ENCODE peak calls at places on chromosomes 3 and 15, in nine cellular contexts. One of them, this sample, is unnamed. For H3K36me3, the result is how much of the 10 kb centered on the place peaks cover.

GRCh38 chr3:112358311-112358780 is 25.4 kb downstream of the CD200 start:
- DNase-seq in adrenal gland: no peak
- DNase-seq in upper lobe of right lung: no peak
- DNase-seq in BJ: no peak
- DNase-seq in SJCRH30: no peak
- DNase-seq in GM23248: no peak
- DNase-seq in CD8-positive, alpha-beta T cell: no peak
- DNase-seq in CD4-positive, CD25-positive, alpha-beta regulatory T cell: no peak
- DNase-seq in naive thymus-derived CD4-positive, alpha-beta T cell: peak
- DNase-seq in this sample: no peak

GRCh38 chr3:173894-174293 is 22.7 kb upstream of the CHL1 start:
- DNase-seq in adrenal gland: no peak
- DNase-seq in upper lobe of right lung: no peak
- DNase-seq in BJ: no peak
- DNase-seq in SJCRH30: peak
- DNase-seq in GM23248: no peak
- DNase-seq in CD8-positive, alpha-beta T cell: no peak
- DNase-seq in CD4-positive, CD25-positive, alpha-beta regulatory T cell: no peak
- DNase-seq in naive thymus-derived CD4-positive, alpha-beta T cell: no peak
- DNase-seq in this sample: no peak

GRCh38 chr3:112394008-112394616 is 61.2 kb downstream of the CD200 start:
- DNase-seq in adrenal gland: no peak
- DNase-seq in upper lobe of right lung: no peak
- DNase-seq in BJ: no peak
- DNase-seq in SJCRH30: no peak
- DNase-seq in GM23248: peak
- DNase-seq in CD8-positive, alpha-beta T cell: no peak
- DNase-seq in CD4-positive, CD25-positive, alpha-beta regulatory T cell: no peak
- DNase-seq in naive thymus-derived CD4-positive, alpha-beta T cell: no peak
- DNase-seq in this sample: no peak

GRCh38 chr3:104873331-104873730 is 493.4 kb upstream of the ALCAM start:
- DNase-seq in adrenal gland: no peak
- DNase-seq in upper lobe of right lung: no peak
- DNase-seq in BJ: no peak
- DNase-seq in SJCRH30: no peak
- DNase-seq in GM23248: peak
- DNase-seq in CD8-positive, alpha-beta T cell: no peak
- DNase-seq in CD4-positive, CD25-positive, alpha-beta regulatory T cell: no peak
- DNase-seq in naive thymus-derived CD4-positive, alpha-beta T cell: no peak
- DNase-seq in this sample: no peak

GRCh38 chr3:23202921-23203650 is at the start of gene UBE2E2:
- DNase-seq in adrenal gland: peak
- DNase-seq in upper lobe of right lung: peak
- DNase-seq in BJ: peak
- DNase-seq in SJCRH30: peak
- DNase-seq in GM23248: peak
- DNase-seq in CD8-positive, alpha-beta T cell: peak
- DNase-seq in CD4-positive, CD25-positive, alpha-beta regulatory T cell: peak
- DNase-seq in naive thymus-derived CD4-positive, alpha-beta T cell: peak
- DNase-seq in this sample: peak

GRCh38 chr3:162262145-162262544 is 765.5 kb downstream of the OTOL1 start:
- DNase-seq in adrenal gland: no peak
- DNase-seq in upper lobe of right lung: no peak
- DNase-seq in BJ: no peak
- DNase-seq in SJCRH30: no peak
- DNase-seq in GM23248: no peak
- DNase-seq in CD8-positive, alpha-beta T cell: no peak
- DNase-seq in CD4-positive, CD25-positive, alpha-beta regulatory T cell: no peak
- DNase-seq in naive thymus-derived CD4-positive, alpha-beta T cell: no peak
- DNase-seq in this sample: no peak

GRCh38 chr3:128424508-128425069 is 42.1 kb downstream of the DNAJB8 start:
- DNase-seq in adrenal gland: peak
- DNase-seq in upper lobe of right lung: no peak
- DNase-seq in BJ: peak
- DNase-seq in SJCRH30: no peak
- DNase-seq in GM23248: peak
- DNase-seq in CD8-positive, alpha-beta T cell: no peak
- DNase-seq in CD4-positive, CD25-positive, alpha-beta regulatory T cell: no peak
- DNase-seq in naive thymus-derived CD4-positive, alpha-beta T cell: no peak
- DNase-seq in this sample: peak

GRCh38 chr3:195897081-195897852 is 11.1 kb downstream of the TNK2 start:
- DNase-seq in adrenal gland: peak
- DNase-seq in upper lobe of right lung: no peak
- DNase-seq in BJ: no peak
- DNase-seq in SJCRH30: peak
- DNase-seq in GM23248: peak
- DNase-seq in CD8-positive, alpha-beta T cell: no peak
- DNase-seq in CD4-positive, CD25-positive, alpha-beta regulatory T cell: no peak
- DNase-seq in naive thymus-derived CD4-positive, alpha-beta T cell: no peak
- DNase-seq in this sample: no peak

GRCh38 chr15:63226966-63227401 is 37.6 kb downstream of the RAB8B start:
- DNase-seq in adrenal gland: no peak
- DNase-seq in upper lobe of right lung: no peak
- DNase-seq in BJ: no peak
- DNase-seq in SJCRH30: no peak
- DNase-seq in GM23248: no peak
- DNase-seq in CD8-positive, alpha-beta T cell: no peak
- DNase-seq in CD4-positive, CD25-positive, alpha-beta regulatory T cell: no peak
- DNase-seq in naive thymus-derived CD4-positive, alpha-beta T cell: no peak
- DNase-seq in this sample: no peak

GRCh38 chr3:67500699-67501098 is 153.7 kb downstream of the SUCLG2 start:
- DNase-seq in adrenal gland: no peak
- DNase-seq in upper lobe of right lung: no peak
- DNase-seq in BJ: no peak
- DNase-seq in SJCRH30: no peak
- DNase-seq in GM23248: no peak
- DNase-seq in CD8-positive, alpha-beta T cell: no peak
- DNase-seq in CD4-positive, CD25-positive, alpha-beta regulatory T cell: no peak
- DNase-seq in naive thymus-derived CD4-positive, alpha-beta T cell: no peak
- DNase-seq in this sample: no peak

GRCh38 chr3:13034861-13035260 is 38.4 kb downstream of the IQSEC1 start:
- DNase-seq in adrenal gland: no peak
- DNase-seq in upper lobe of right lung: no peak
- DNase-seq in BJ: no peak
- DNase-seq in SJCRH30: no peak
- DNase-seq in GM23248: no peak
- DNase-seq in CD8-positive, alpha-beta T cell: no peak
- DNase-seq in CD4-positive, CD25-positive, alpha-beta regulatory T cell: no peak
- DNase-seq in naive thymus-derived CD4-positive, alpha-beta T cell: no peak
- DNase-seq in this sample: no peak

GRCh38 chr3:13034109-13034800 is 39.0 kb downstream of the IQSEC1 start:
- DNase-seq in adrenal gland: no peak
- DNase-seq in upper lobe of right lung: no peak
- DNase-seq in BJ: no peak
- DNase-seq in SJCRH30: no peak
- DNase-seq in GM23248: no peak
- DNase-seq in CD8-positive, alpha-beta T cell: no peak
- DNase-seq in CD4-positive, CD25-positive, alpha-beta regulatory T cell: no peak
- DNase-seq in naive thymus-derived CD4-positive, alpha-beta T cell: no peak
- DNase-seq in this sample: no peak

GRCh38 chr3:13032206-13032605 is 41.0 kb downstream of the IQSEC1 start:
- DNase-seq in adrenal gland: no peak
- DNase-seq in upper lobe of right lung: no peak
- DNase-seq in BJ: no peak
- DNase-seq in SJCRH30: no peak
- DNase-seq in GM23248: no peak
- DNase-seq in CD8-positive, alpha-beta T cell: no peak
- DNase-seq in CD4-positive, CD25-positive, alpha-beta regulatory T cell: no peak
- DNase-seq in naive thymus-derived CD4-positive, alpha-beta T cell: no peak
- DNase-seq in this sample: no peak

GRCh38 chr3:13030649-13031048 is 42.6 kb downstream of the IQSEC1 start:
- DNase-seq in adrenal gland: no peak
- DNase-seq in upper lobe of right lung: no peak
- DNase-seq in BJ: no peak
- DNase-seq in SJCRH30: no peak
- DNase-seq in GM23248: no peak
- DNase-seq in CD8-positive, alpha-beta T cell: no peak
- DNase-seq in CD4-positive, CD25-positive, alpha-beta regulatory T cell: no peak
- DNase-seq in naive thymus-derived CD4-positive, alpha-beta T cell: no peak
- DNase-seq in this sample: no peak

DNA sequence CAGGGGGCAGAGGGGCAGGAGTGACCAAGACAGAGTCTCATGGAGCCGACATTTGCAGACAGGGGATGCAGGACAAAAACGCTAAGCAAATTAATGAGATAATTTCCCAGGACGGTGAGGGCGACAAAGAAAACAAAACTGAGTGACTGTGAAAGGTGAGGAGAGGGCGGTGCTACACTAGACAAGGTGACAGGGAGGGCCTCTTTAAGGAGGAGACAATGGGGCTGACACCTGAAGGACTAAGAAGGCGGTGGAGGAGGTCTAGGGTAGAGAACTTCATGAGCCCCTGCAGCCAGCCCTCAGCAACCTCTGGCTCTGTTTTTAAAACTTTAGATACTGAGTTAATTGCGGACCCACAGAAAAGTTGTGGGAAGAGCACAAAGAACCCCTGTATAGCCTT is 41.6 kb downstream of the IQSEC1 start:
- DNase-seq in adrenal gland: no peak
- DNase-seq in upper lobe of right lung: no peak
- DNase-seq in BJ: no peak
- DNase-seq in SJCRH30: no peak
- DNase-seq in GM23248: no peak
- DNase-seq in CD8-positive, alpha-beta T cell: no peak
- DNase-seq in CD4-positive, CD25-positive, alpha-beta regulatory T cell: no peak
- DNase-seq in naive thymus-derived CD4-positive, alpha-beta T cell: no peak
- DNase-seq in this sample: no peak
- H3K36me3 ChIP-seq in adrenal gland: under half
- H3K36me3 ChIP-seq in upper lobe of right lung: under half
- H3K36me3 ChIP-seq in BJ: under half
- H3K36me3 ChIP-seq in SJCRH30: under half
- H3K36me3 ChIP-seq in GM23248: under half
- H3K36me3 ChIP-seq in CD8-positive, alpha-beta T cell: under half
- H3K36me3 ChIP-seq in CD4-positive, CD25-positive, alpha-beta regulatory T cell: under half
- H3K36me3 ChIP-seq in naive thymus-derived CD4-positive, alpha-beta T cell: under half
- H3K36me3 ChIP-seq in this sample: under half

GRCh38 chr3:177055557-177056290 is 141.6 kb downstream of the TBL1XR1 start:
- DNase-seq in adrenal gland: no peak
- DNase-seq in upper lobe of right lung: no peak
- DNase-seq in BJ: no peak
- DNase-seq in SJCRH30: no peak
- DNase-seq in GM23248: peak
- DNase-seq in CD8-positive, alpha-beta T cell: no peak
- DNase-seq in CD4-positive, CD25-positive, alpha-beta regulatory T cell: no peak
- DNase-seq in naive thymus-derived CD4-positive, alpha-beta T cell: no peak
- DNase-seq in this sample: no peak

GRCh38 chr3:177051419-177051818 is 145.9 kb downstream of the TBL1XR1 start:
- DNase-seq in adrenal gland: no peak
- DNase-seq in upper lobe of right lung: no peak
- DNase-seq in BJ: no peak
- DNase-seq in SJCRH30: peak
- DNase-seq in GM23248: no peak
- DNase-seq in CD8-positive, alpha-beta T cell: no peak
- DNase-seq in CD4-positive, CD25-positive, alpha-beta regulatory T cell: no peak
- DNase-seq in naive thymus-derived CD4-positive, alpha-beta T cell: no peak
- DNase-seq in this sample: no peak

GRCh38 chr3:177053107-177053506 is 144.2 kb downstream of the TBL1XR1 start:
- DNase-seq in adrenal gland: no peak
- DNase-seq in upper lobe of right lung: no peak
- DNase-seq in BJ: no peak
- DNase-seq in SJCRH30: no peak
- DNase-seq in GM23248: no peak
- DNase-seq in CD8-positive, alpha-beta T cell: no peak
- DNase-seq in CD4-positive, CD25-positive, alpha-beta regulatory T cell: no peak
- DNase-seq in naive thymus-derived CD4-positive, alpha-beta T cell: no peak
- DNase-seq in this sample: no peak

DNA sequence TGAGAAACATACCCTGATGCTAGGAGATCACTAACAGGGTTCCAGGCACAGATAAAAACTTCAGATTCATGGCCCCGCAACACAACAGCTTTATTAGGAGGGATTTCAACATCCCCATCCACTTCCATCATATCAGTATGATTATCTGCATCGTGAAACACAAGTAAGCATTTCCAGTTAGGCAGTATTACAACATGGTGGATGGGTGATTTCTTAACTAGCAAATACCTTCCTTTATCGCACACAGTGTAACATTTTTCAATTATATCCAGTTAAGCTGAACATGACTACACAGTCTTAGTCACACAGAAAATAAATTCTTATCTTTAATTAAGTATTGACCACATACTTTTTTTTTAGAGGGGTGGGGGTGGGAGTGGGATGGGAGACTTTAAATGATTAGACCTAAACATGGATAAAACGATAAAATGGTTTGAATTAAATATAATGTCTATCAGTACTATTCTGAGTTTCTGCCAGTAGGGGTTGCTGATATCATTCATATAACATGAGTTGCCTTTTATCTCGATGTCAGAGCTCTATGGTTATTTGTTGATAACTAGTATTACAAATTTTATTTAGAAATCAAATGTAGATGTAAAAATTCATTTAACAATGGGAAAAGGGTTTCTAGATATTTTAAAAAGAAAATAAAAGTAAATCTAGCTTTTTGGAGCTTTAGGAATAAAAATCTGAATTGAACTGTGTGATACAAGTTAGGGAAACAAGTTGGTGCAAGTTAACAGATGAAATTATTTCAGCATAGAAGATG is 146.6 kb downstream of the TBL1XR1 start:
- DNase-seq in adrenal gland: no peak
- DNase-seq in upper lobe of right lung: no peak
- DNase-seq in BJ: no peak
- DNase-seq in SJCRH30: peak
- DNase-seq in GM23248: peak
- DNase-seq in CD8-positive, alpha-beta T cell: no peak
- DNase-seq in CD4-positive, CD25-positive, alpha-beta regulatory T cell: peak
- DNase-seq in naive thymus-derived CD4-positive, alpha-beta T cell: peak
- DNase-seq in this sample: no peak
- H3K36me3 ChIP-seq in adrenal gland: under half
- H3K36me3 ChIP-seq in upper lobe of right lung: under half
- H3K36me3 ChIP-seq in BJ: under half
- H3K36me3 ChIP-seq in SJCRH30: half or more
- H3K36me3 ChIP-seq in GM23248: half or more
- H3K36me3 ChIP-seq in CD8-positive, alpha-beta T cell: under half
- H3K36me3 ChIP-seq in CD4-positive, CD25-positive, alpha-beta regulatory T cell: half or more
- H3K36me3 ChIP-seq in naive thymus-derived CD4-positive, alpha-beta T cell: under half
- H3K36me3 ChIP-seq in this sample: half or more

DNA sequence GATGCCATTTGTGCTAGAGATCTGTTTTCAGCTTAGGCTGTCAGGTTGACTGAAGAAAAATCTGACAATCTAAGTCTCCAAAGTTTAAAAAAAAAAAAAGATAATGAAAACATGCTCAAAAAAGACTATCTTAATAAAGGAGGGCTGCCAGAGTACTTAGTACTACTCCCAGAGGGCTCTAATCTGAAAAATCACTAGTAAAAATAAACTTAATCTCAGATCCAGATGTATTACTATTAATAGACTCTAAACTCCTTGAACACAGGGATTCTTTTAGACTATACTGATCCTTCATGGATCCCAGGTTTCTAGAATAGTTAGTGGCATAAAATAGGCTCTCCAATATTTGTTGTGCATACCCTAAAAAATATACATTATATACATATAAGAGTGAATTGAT is 34.0 kb downstream of the TOPBP1 start:
- DNase-seq in adrenal gland: no peak
- DNase-seq in upper lobe of right lung: no peak
- DNase-seq in BJ: no peak
- DNase-seq in SJCRH30: no peak
- DNase-seq in GM23248: no peak
- DNase-seq in CD8-positive, alpha-beta T cell: no peak
- DNase-seq in CD4-positive, CD25-positive, alpha-beta regulatory T cell: no peak
- DNase-seq in naive thymus-derived CD4-positive, alpha-beta T cell: no peak
- DNase-seq in this sample: no peak
- H3K36me3 ChIP-seq in adrenal gland: under half
- H3K36me3 ChIP-seq in upper lobe of right lung: half or more
- H3K36me3 ChIP-seq in BJ: under half
- H3K36me3 ChIP-seq in SJCRH30: half or more
- H3K36me3 ChIP-seq in GM23248: half or more
- H3K36me3 ChIP-seq in CD8-positive, alpha-beta T cell: under half
- H3K36me3 ChIP-seq in CD4-positive, CD25-positive, alpha-beta regulatory T cell: half or more
- H3K36me3 ChIP-seq in naive thymus-derived CD4-positive, alpha-beta T cell: under half
- H3K36me3 ChIP-seq in this sample: under half

GRCh38 chr15:44956388-44956787 is at the start of gene TERB2:
- DNase-seq in adrenal gland: no peak
- DNase-seq in upper lobe of right lung: no peak
- DNase-seq in BJ: no peak
- DNase-seq in SJCRH30: no peak
- DNase-seq in GM23248: no peak
- DNase-seq in CD8-positive, alpha-beta T cell: no peak
- DNase-seq in CD4-positive, CD25-positive, alpha-beta regulatory T cell: no peak
- DNase-seq in naive thymus-derived CD4-positive, alpha-beta T cell: no peak
- DNase-seq in this sample: no peak
- H3K36me3 ChIP-seq in adrenal gland: under half
- H3K36me3 ChIP-seq in upper lobe of right lung: under half
- H3K36me3 ChIP-seq in BJ: under half
- H3K36me3 ChIP-seq in SJCRH30: under half
- H3K36me3 ChIP-seq in GM23248: under half
- H3K36me3 ChIP-seq in CD8-positive, alpha-beta T cell: under half
- H3K36me3 ChIP-seq in CD4-positive, CD25-positive, alpha-beta regulatory T cell: under half
- H3K36me3 ChIP-seq in naive thymus-derived CD4-positive, alpha-beta T cell: under half
- H3K36me3 ChIP-seq in this sample: under half